ENCODE peak calls at places on chromosome 9, in five cellular contexts. Q is NCI-H1417; O is central memory CD4-positive, alpha-beta T cell; W is left ventricle myocardium superior; B is GM12891. P is an unnamed sample.

GRCh38 chr9:121197135-121197534 is 4.5 kb downstream of the RAB14 start:
- DNase-seq in O (no peak), B (no peak), Q (no peak), W (no peak), P (no peak)

GRCh38 chr9:93012998-93013855 is 45.3 kb upstream of the SUSD3 start:
- DNase-seq in B (no peak), W (no peak), O (no peak), Q (no peak), P (no peak)

GRCh38 chr9:3863686-3864085 is 337.9 kb upstream of the RFX3 start:
- DNase-seq in B (no peak), W (no peak), O (no peak), Q (no peak), P (no peak)

GRCh38 chr9:107566596-107566995 is 77.0 kb upstream of the KLF4 start:
- DNase-seq in O (no peak), Q (no peak), B (no peak), W (no peak), P (no peak)

GRCh38 chr9:126068534-126069230 is 257.9 kb upstream of the MVB12B start:
- DNase-seq in W (no peak), B (no peak), Q (no peak), O (no peak), P (no peak)

GRCh38 chr9:16626577-16627130 is 243.8 kb downstream of the BNC2 start:
- DNase-seq in O (no peak), B (no peak), Q (peak), W (no peak), P (no peak)

GRCh38 chr9:27799326-27799725 is 226.0 kb upstream of the C9orf72 start:
- DNase-seq in B (no peak), W (no peak), Q (no peak), O (no peak), P (no peak)

GRCh38 chr9:69885474-69885929 is 64.9 kb downstream of the CFAP95 start:
- DNase-seq in Q (no peak), W (no peak), B (no peak), O (no peak), P (no peak)

GRCh38 chr9:91658513-91659105 is 235.0 kb upstream of the NFIL3 start:
- DNase-seq in W (peak), Q (no peak), O (no peak), B (no peak), P (no peak)

GRCh38 chr9:100070071-100070470 is 28.7 kb downstream of the ERP44 start:
- DNase-seq in Q (no peak), W (no peak), B (no peak), O (no peak), P (no peak)

GRCh38 chr9:91035825-91036208 is 234.2 kb downstream of the SYK start:
- DNase-seq in B (no peak), W (no peak), O (no peak), Q (no peak), P (no peak)

GRCh38 chr9:83441390-83441789 is 96.8 kb downstream of the FRMD3 start:
- DNase-seq in Q (no peak), W (no peak), O (no peak), B (no peak), P (no peak)

GRCh38 chr9:120891255-120891954 is 14.4 kb upstream of the PHF19 start:
- DNase-seq in Q (no peak), W (no peak), O (peak), B (no peak), P (peak)

GRCh38 chr9:38177680-38178079 is 108.7 kb upstream of the SHB start:
- DNase-seq in W (no peak), Q (no peak), B (no peak), O (no peak), P (peak)

GRCh38 chr9:111036946-111037743 is 1.1 kb downstream of the LPAR1 start:
- DNase-seq in O (no peak), B (no peak), Q (peak), W (no peak), P (peak)

GRCh38 chr9:89219637-89220036 is 41.0 kb upstream of the SHC3 start:
- DNase-seq in Q (no peak), B (no peak), O (no peak), W (no peak), P (no peak)